ENCODE peak calls at places on chromosome 5, in ten cellular contexts. N, J, K, U, V, F, M, Y, P and T are unnamed samples.

GRCh38 chr5:87268970-87269377 is 1.3 kb downstream of the RASA1 start:
- DNase-seq in N (no peak), J (no peak), K (no peak), U (no peak), V (no peak), F (no peak), M (no peak), Y (no peak), P (no peak), T (no peak)

GRCh38 chr5:68406344-68406743 is 190.8 kb downstream of the PIK3R1 start:
- DNase-seq in N (no peak), J (no peak), K (no peak), U (no peak), V (no peak), F (no peak), M (no peak), Y (no peak), P (no peak), T (no peak)

GRCh38 chr5:10484774-10485141 is 43.1 kb downstream of the ROPN1L start:
- DNase-seq in N (no peak), J (no peak), K (no peak), U (no peak), V (no peak), F (no peak), M (no peak), Y (no peak), P (no peak), T (no peak)

GRCh38 chr5:57896596-57896995 is 414.0 kb upstream of the ACTBL2 start:
- DNase-seq in N (no peak), J (no peak), K (no peak), U (no peak), V (no peak), F (no peak), M (no peak), Y (no peak), P (no peak), T (no peak)

GRCh38 chr5:167684251-167684650 is 607.2 kb upstream of the WWC1 start:
- DNase-seq in N (no peak), J (no peak), K (no peak), U (no peak), V (no peak), F (no peak), M (no peak), Y (no peak), P (no peak), T (no peak)

GRCh38 chr5:135885031-135885430 is 10.6 kb downstream of the IL9 start:
- DNase-seq in N (no peak), J (no peak), K (no peak), U (no peak), V (no peak), F (no peak), M (no peak), Y (no peak), P (no peak), T (no peak)

GRCh38 chr5:84191296-84191695 is 193.4 kb downstream of the EDIL3 start:
- DNase-seq in N (no peak), J (no peak), K (no peak), U (no peak), V (no peak), F (peak; percentile 5), M (peak; percentile 7), Y (no peak), P (no peak), T (no peak)

GRCh38 chr5:6832272-6832671 is 119.0 kb downstream of the TENT4A start:
- DNase-seq in N (no peak), J (no peak), K (no peak), U (no peak), V (no peak), F (no peak), M (no peak), Y (no peak), P (no peak), T (no peak)

GRCh38 chr5:66882592-66883227 is 286.5 kb downstream of the MAST4 start:
- DNase-seq in N (no peak), J (no peak), K (no peak), U (peak; percentile 33), V (no peak), F (no peak), M (peak; percentile 63), Y (no peak), P (no peak), T (no peak)

GRCh38 chr5:172542651-172543131 is 88.4 kb upstream of the SH3PXD2B start:
- DNase-seq in N (peak; percentile 60), J (no peak), K (no peak), U (no peak), V (no peak), F (no peak), M (no peak), Y (no peak), P (no peak), T (no peak)

GRCh38 chr5:149126898-149127297 is 14.4 kb upstream of the ABLIM3 start:
- DNase-seq in N (no peak), J (no peak), K (no peak), U (no peak), V (no peak), F (no peak), M (no peak), Y (no peak), P (no peak), T (no peak)

GRCh38 chr5:32312682-32313523 is at the start of gene MTMR12:
- DNase-seq in N (peak; percentile 100), J (peak; percentile 100), K (peak; percentile 100), U (peak; percentile 99), V (peak; percentile 100), F (peak; percentile 100), M (peak; percentile 100), Y (peak; percentile 100), P (peak; percentile 100), T (peak; percentile 100)
- TF ChIP-seq CTCF in N (no peak), J (no peak), K (no peak), U (no peak), V (no peak), F (no peak), M (no peak), Y (no peak), P (no peak), T (no peak)

DNA sequence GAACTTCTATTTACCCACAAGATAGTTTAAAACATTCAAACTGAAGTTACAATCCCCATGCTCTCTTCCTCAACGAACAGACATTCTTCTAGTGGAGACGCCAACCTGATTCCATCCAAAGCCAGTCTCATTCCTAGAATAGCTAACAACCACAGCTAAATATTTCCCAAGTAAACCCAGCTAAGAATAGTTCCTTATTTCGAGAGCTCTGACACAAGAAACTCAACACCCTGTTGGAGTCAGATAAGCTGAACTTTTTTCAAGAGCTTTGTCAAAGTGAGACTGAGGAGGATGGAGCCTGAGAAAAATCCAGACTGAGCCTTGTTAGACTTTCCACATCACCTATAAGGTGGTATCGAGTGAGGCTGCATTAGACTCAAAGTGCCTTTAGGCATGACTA is 56.7 kb upstream of the RPS23 start:
- DNase-seq in N (no peak), J (no peak), K (no peak), U (no peak), V (no peak), F (peak; percentile 91), M (peak; percentile 86), Y (no peak), P (no peak), T (no peak)
- H3K27ac ChIP-seq in N (peak overlapping the region; percentile 89), J (no peak overlapping the region), K (peak overlapping the region; percentile 83), U (no peak overlapping the region), V (peak overlapping the region; percentile 84), F (peak overlapping the region; percentile 100), M (peak overlapping the region; percentile 90), Y (no peak overlapping the region), P (no peak overlapping the region), T (no peak overlapping the region)

GRCh38 chr5:131776451-131776850 is 20.4 kb downstream of the FNIP1 start:
- DNase-seq in N (no peak), J (no peak), K (no peak), U (no peak), V (no peak), F (no peak), M (no peak), Y (no peak), P (no peak), T (no peak)
- TF ChIP-seq CTCF in N (no peak), J (no peak), K (no peak), U (no peak), V (no peak), F (no peak), M (no peak), Y (no peak), P (no peak), T (no peak)

GRCh38 chr5:179284751-179285191 is 60.5 kb downstream of the ADAMTS2 start:
- DNase-seq in N (peak; percentile 78), J (no peak), K (no peak), U (no peak), V (no peak), F (no peak), M (no peak), Y (no peak), P (no peak), T (no peak)
- H3K27ac ChIP-seq in N (peak overlapping the region; percentile 79), J (no peak overlapping the region), K (no peak overlapping the region), U (no peak overlapping the region), V (peak overlapping the region; percentile 71), F (peak overlapping the region; percentile 88), M (no peak overlapping the region), Y (no peak overlapping the region), P (no peak overlapping the region), T (no peak overlapping the region)

GRCh38 chr5:143229426-143229895 is 174.0 kb downstream of the NR3C1 start:
- DNase-seq in N (no peak), J (no peak), K (no peak), U (no peak), V (no peak), F (no peak), M (no peak), Y (peak; percentile 10), P (peak; percentile 15), T (peak; percentile 14)
- TF ChIP-seq CTCF in N (no peak), J (no peak), K (no peak), U (no peak), V (no peak), F (no peak), M (no peak), Y (no peak), P (no peak), T (no peak)

GRCh38 chr5:73637565-73637964 is 11.6 kb downstream of the ARHGEF28 start:
- DNase-seq in N (no peak), J (no peak), K (no peak), U (no peak), V (no peak), F (peak; percentile 52), M (no peak), Y (no peak), P (no peak), T (no peak)
- H3K27ac ChIP-seq in N (no peak overlapping the region), J (no peak overlapping the region), K (no peak overlapping the region), U (peak overlapping the region; percentile 75), V (no peak overlapping the region), F (no peak overlapping the region), M (no peak overlapping the region), Y (no peak overlapping the region), P (no peak overlapping the region), T (no peak overlapping the region)